ENCODE peak calls at places on chromosomes 13 and 19, in nine cellular contexts. One of them, this sample, is unnamed.

GRCh38 chr13:56713656-56714055 is 427.1 kb upstream of the PRR20A start:
- DNase-seq in astrocyte of the spinal cord: no peak
- DNase-seq in astrocyte: no peak
- DNase-seq in tibial artery: no peak
- DNase-seq in GM20000: no peak
- DNase-seq in activated CD8-positive, alpha-beta T cell treated with anti-CD3 and anti-CD28 coated beads for 36 hours: no peak
- DNase-seq in heart left ventricle: no peak
- DNase-seq in bronchial epithelial cell: no peak
- DNase-seq in Calu3: no peak
- DNase-seq in this sample: no peak

GRCh38 chr19:16576690-16577530 is 4.7 kb upstream of the SLC35E1 start:
- DNase-seq in astrocyte of the spinal cord: no peak
- DNase-seq in astrocyte: no peak
- DNase-seq in tibial artery: no peak
- DNase-seq in GM20000: no peak
- DNase-seq in activated CD8-positive, alpha-beta T cell treated with anti-CD3 and anti-CD28 coated beads for 36 hours: no peak
- DNase-seq in heart left ventricle: no peak
- DNase-seq in bronchial epithelial cell: no peak
- DNase-seq in Calu3: no peak
- DNase-seq in this sample: no peak

GRCh38 chr13:50081106-50081898 is 66.1 kb downstream of the KCNRG start:
- DNase-seq in astrocyte of the spinal cord: peak
- DNase-seq in astrocyte: no peak
- DNase-seq in tibial artery: peak
- DNase-seq in GM20000: peak
- DNase-seq in activated CD8-positive, alpha-beta T cell treated with anti-CD3 and anti-CD28 coated beads for 36 hours: peak
- DNase-seq in heart left ventricle: peak
- DNase-seq in bronchial epithelial cell: peak
- DNase-seq in Calu3: peak
- DNase-seq in this sample: peak

GRCh38 chr19:17220207-17220758 is 5.1 kb downstream of the USE1 start:
- DNase-seq in astrocyte of the spinal cord: peak
- DNase-seq in astrocyte: peak
- DNase-seq in tibial artery: no peak
- DNase-seq in GM20000: no peak
- DNase-seq in activated CD8-positive, alpha-beta T cell treated with anti-CD3 and anti-CD28 coated beads for 36 hours: peak
- DNase-seq in heart left ventricle: no peak
- DNase-seq in bronchial epithelial cell: peak
- DNase-seq in Calu3: peak
- DNase-seq in this sample: peak

GRCh38 chr13:51959773-51960172 is 51.5 kb downstream of the ATP7B start:
- DNase-seq in astrocyte of the spinal cord: no peak
- DNase-seq in astrocyte: no peak
- DNase-seq in tibial artery: no peak
- DNase-seq in GM20000: peak
- DNase-seq in activated CD8-positive, alpha-beta T cell treated with anti-CD3 and anti-CD28 coated beads for 36 hours: peak
- DNase-seq in heart left ventricle: no peak
- DNase-seq in bronchial epithelial cell: no peak
- DNase-seq in Calu3: no peak
- DNase-seq in this sample: no peak

GRCh38 chr19:53867225-53868090 is at the start of gene MYADM:
- DNase-seq in astrocyte of the spinal cord: peak
- DNase-seq in astrocyte: peak
- DNase-seq in tibial artery: peak
- DNase-seq in GM20000: peak
- DNase-seq in activated CD8-positive, alpha-beta T cell treated with anti-CD3 and anti-CD28 coated beads for 36 hours: peak
- DNase-seq in heart left ventricle: peak
- DNase-seq in bronchial epithelial cell: peak
- DNase-seq in Calu3: peak
- DNase-seq in this sample: peak

GRCh38 chr13:93248627-93249047 is 22.0 kb downstream of the GPC6 start:
- DNase-seq in astrocyte of the spinal cord: peak
- DNase-seq in astrocyte: peak
- DNase-seq in tibial artery: no peak
- DNase-seq in GM20000: no peak
- DNase-seq in activated CD8-positive, alpha-beta T cell treated with anti-CD3 and anti-CD28 coated beads for 36 hours: no peak
- DNase-seq in heart left ventricle: no peak
- DNase-seq in bronchial epithelial cell: no peak
- DNase-seq in Calu3: peak
- DNase-seq in this sample: peak

GRCh38 chr13:114106991-114107685 is 25.3 kb downstream of the RASA3 start:
- DNase-seq in astrocyte of the spinal cord: no peak
- DNase-seq in astrocyte: no peak
- DNase-seq in tibial artery: peak
- DNase-seq in GM20000: no peak
- DNase-seq in activated CD8-positive, alpha-beta T cell treated with anti-CD3 and anti-CD28 coated beads for 36 hours: no peak
- DNase-seq in heart left ventricle: no peak
- DNase-seq in bronchial epithelial cell: no peak
- DNase-seq in Calu3: no peak
- DNase-seq in this sample: no peak

GRCh38 chr19:40831502-40832430 is 18.5 kb downstream of the CYP2A6 start:
- DNase-seq in astrocyte of the spinal cord: peak
- DNase-seq in astrocyte: peak
- DNase-seq in tibial artery: no peak
- DNase-seq in GM20000: no peak
- DNase-seq in activated CD8-positive, alpha-beta T cell treated with anti-CD3 and anti-CD28 coated beads for 36 hours: no peak
- DNase-seq in heart left ventricle: no peak
- DNase-seq in bronchial epithelial cell: peak
- DNase-seq in Calu3: peak
- DNase-seq in this sample: peak

GRCh38 chr19:13881692-13882418 is 4.9 kb downstream of the NANOS3 start:
- DNase-seq in astrocyte of the spinal cord: no peak
- DNase-seq in astrocyte: peak
- DNase-seq in tibial artery: no peak
- DNase-seq in GM20000: peak
- DNase-seq in activated CD8-positive, alpha-beta T cell treated with anti-CD3 and anti-CD28 coated beads for 36 hours: peak
- DNase-seq in heart left ventricle: peak
- DNase-seq in bronchial epithelial cell: no peak
- DNase-seq in Calu3: no peak
- DNase-seq in this sample: no peak

GRCh38 chr19:2703077-2703437 is 563 bp upstream of the GNG7 start:
- DNase-seq in astrocyte of the spinal cord: no peak
- DNase-seq in astrocyte: no peak
- DNase-seq in tibial artery: no peak
- DNase-seq in GM20000: no peak
- DNase-seq in activated CD8-positive, alpha-beta T cell treated with anti-CD3 and anti-CD28 coated beads for 36 hours: no peak
- DNase-seq in heart left ventricle: no peak
- DNase-seq in bronchial epithelial cell: no peak
- DNase-seq in Calu3: no peak
- DNase-seq in this sample: no peak

GRCh38 chr19:28242317-28242927 is 970.5 kb downstream of the UQCRFS1 start:
- DNase-seq in astrocyte of the spinal cord: peak
- DNase-seq in astrocyte: no peak
- DNase-seq in tibial artery: no peak
- DNase-seq in GM20000: peak
- DNase-seq in activated CD8-positive, alpha-beta T cell treated with anti-CD3 and anti-CD28 coated beads for 36 hours: peak
- DNase-seq in heart left ventricle: no peak
- DNase-seq in bronchial epithelial cell: peak
- DNase-seq in Calu3: peak
- DNase-seq in this sample: peak

DNA sequence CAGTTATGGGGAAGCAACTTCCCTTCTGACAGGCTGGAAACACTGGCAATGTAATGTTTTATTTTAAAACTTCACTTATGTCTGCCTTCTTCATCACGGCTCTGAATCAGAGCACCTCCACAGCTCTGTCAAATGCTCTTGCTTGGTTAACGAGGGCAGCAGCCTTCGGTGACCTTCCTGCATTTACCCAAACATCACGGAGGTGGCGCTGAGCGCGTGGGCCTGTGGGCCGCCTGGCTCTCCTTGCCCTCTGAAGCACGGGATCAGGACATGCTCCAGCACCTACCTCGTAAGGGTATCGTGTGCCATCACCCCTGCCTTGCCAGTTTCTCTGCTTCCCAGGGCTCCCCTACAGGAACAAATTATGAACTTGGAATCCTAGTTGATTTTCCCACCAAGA is 310.0 kb downstream of the TEX29 start:
- DNase-seq in astrocyte of the spinal cord: no peak
- DNase-seq in astrocyte: no peak
- DNase-seq in tibial artery: no peak
- DNase-seq in GM20000: no peak
- DNase-seq in activated CD8-positive, alpha-beta T cell treated with anti-CD3 and anti-CD28 coated beads for 36 hours: no peak
- DNase-seq in heart left ventricle: no peak
- DNase-seq in bronchial epithelial cell: no peak
- DNase-seq in Calu3: no peak
- DNase-seq in this sample: no peak
- TF ChIP-seq CTCF in astrocyte of the spinal cord: no peak
- TF ChIP-seq CTCF in astrocyte: no peak
- TF ChIP-seq CTCF in tibial artery: no peak
- TF ChIP-seq CTCF in GM20000: no peak
- TF ChIP-seq CTCF in activated CD8-positive, alpha-beta T cell treated with anti-CD3 and anti-CD28 coated beads for 36 hours: no peak
- TF ChIP-seq CTCF in heart left ventricle: no peak
- TF ChIP-seq CTCF in bronchial epithelial cell: no peak
- TF ChIP-seq CTCF in Calu3: no peak
- TF ChIP-seq CTCF in this sample: no peak

GRCh38 chr13:24858953-24859352 is 95.0 kb downstream of the RNF17 start:
- DNase-seq in astrocyte of the spinal cord: no peak
- DNase-seq in astrocyte: no peak
- DNase-seq in tibial artery: no peak
- DNase-seq in GM20000: no peak
- DNase-seq in activated CD8-positive, alpha-beta T cell treated with anti-CD3 and anti-CD28 coated beads for 36 hours: no peak
- DNase-seq in heart left ventricle: no peak
- DNase-seq in bronchial epithelial cell: no peak
- DNase-seq in Calu3: no peak
- DNase-seq in this sample: no peak
- TF ChIP-seq CTCF in astrocyte of the spinal cord: no peak
- TF ChIP-seq CTCF in astrocyte: no peak
- TF ChIP-seq CTCF in tibial artery: no peak
- TF ChIP-seq CTCF in GM20000: no peak
- TF ChIP-seq CTCF in activated CD8-positive, alpha-beta T cell treated with anti-CD3 and anti-CD28 coated beads for 36 hours: no peak
- TF ChIP-seq CTCF in heart left ventricle: no peak
- TF ChIP-seq CTCF in bronchial epithelial cell: no peak
- TF ChIP-seq CTCF in Calu3: no peak
- TF ChIP-seq CTCF in this sample: no peak

GRCh38 chr19:41887711-41888382 is 4.9 kb downstream of the ARHGEF1 start:
- DNase-seq in astrocyte of the spinal cord: peak
- DNase-seq in astrocyte: peak
- DNase-seq in tibial artery: no peak
- DNase-seq in GM20000: peak
- DNase-seq in activated CD8-positive, alpha-beta T cell treated with anti-CD3 and anti-CD28 coated beads for 36 hours: peak
- DNase-seq in heart left ventricle: no peak
- DNase-seq in bronchial epithelial cell: peak
- DNase-seq in Calu3: peak
- DNase-seq in this sample: peak
- TF ChIP-seq CTCF in astrocyte of the spinal cord: no peak
- TF ChIP-seq CTCF in astrocyte: peak
- TF ChIP-seq CTCF in tibial artery: no peak
- TF ChIP-seq CTCF in GM20000: peak
- TF ChIP-seq CTCF in activated CD8-positive, alpha-beta T cell treated with anti-CD3 and anti-CD28 coated beads for 36 hours: peak
- TF ChIP-seq CTCF in heart left ventricle: no peak
- TF ChIP-seq CTCF in bronchial epithelial cell: peak
- TF ChIP-seq CTCF in Calu3: peak
- TF ChIP-seq CTCF in this sample: peak

DNA sequence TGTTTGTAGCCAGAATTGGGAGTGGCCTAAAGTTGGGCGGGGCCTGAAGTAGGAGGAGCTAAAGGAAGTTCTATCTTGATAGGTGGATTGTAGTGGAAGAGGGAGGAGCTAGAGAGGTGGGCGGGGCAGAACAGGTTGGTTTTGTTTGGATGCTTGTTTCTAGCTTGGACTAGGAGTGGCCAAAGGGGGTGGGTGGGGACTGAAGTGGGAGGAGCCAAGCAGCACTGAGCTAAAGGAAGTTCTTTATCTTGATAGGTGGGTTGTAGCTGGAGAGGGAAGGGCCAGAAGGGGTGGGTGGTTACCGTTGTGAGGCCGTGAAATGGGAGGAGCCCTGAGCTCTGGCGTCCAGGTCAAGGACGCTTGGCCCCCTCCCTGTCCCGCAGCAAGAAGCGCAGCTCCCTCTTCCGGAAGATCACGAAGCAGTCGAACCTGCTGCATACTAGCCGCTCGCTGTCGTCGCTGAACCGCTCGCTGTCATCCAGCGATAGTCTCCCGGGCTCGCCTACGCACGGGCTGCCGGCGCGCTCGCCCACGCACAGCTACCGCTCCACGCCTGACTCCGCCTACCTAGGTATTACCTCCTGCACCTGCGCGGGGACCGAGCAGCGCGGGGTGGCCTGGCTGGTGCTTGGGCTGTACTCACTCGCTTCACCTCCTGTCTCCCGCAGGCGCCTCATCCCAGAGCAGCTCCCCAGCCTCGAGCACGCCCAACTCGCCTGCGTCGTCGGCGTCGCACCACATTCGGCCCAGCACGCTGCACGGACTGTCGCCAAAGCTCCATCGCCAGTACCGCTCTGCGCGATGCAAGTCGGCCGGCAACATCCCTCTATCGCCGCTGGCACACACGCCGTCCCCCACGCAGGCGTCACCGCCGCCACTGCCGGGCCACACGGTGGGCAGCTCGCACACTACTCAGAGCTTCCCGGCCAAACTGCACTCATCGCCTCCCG is 8.0 kb downstream of the DNASE2 start:
- DNase-seq in astrocyte of the spinal cord: peak
- DNase-seq in astrocyte: no peak
- DNase-seq in tibial artery: peak
- DNase-seq in GM20000: peak
- DNase-seq in activated CD8-positive, alpha-beta T cell treated with anti-CD3 and anti-CD28 coated beads for 36 hours: peak
- DNase-seq in heart left ventricle: no peak
- DNase-seq in bronchial epithelial cell: peak
- DNase-seq in Calu3: peak
- DNase-seq in this sample: peak
- TF ChIP-seq CTCF in astrocyte of the spinal cord: no peak
- TF ChIP-seq CTCF in astrocyte: no peak
- TF ChIP-seq CTCF in tibial artery: no peak
- TF ChIP-seq CTCF in GM20000: no peak
- TF ChIP-seq CTCF in activated CD8-positive, alpha-beta T cell treated with anti-CD3 and anti-CD28 coated beads for 36 hours: no peak
- TF ChIP-seq CTCF in heart left ventricle: no peak
- TF ChIP-seq CTCF in bronchial epithelial cell: no peak
- TF ChIP-seq CTCF in Calu3: no peak
- TF ChIP-seq CTCF in this sample: no peak

This sample was measured in MCF 10A.